ENCODE peak calls at places on chromosomes 4 and X, in seven cellular contexts. One of them, this sample, is unnamed.

GRCh38 chr4:137861682-137862081 is 329.4 kb upstream of the PCDH18 start:
- DNase-seq in IMR-90: peak
- DNase-seq in Peyer's patch: no peak
- DNase-seq in adrenal gland: no peak
- DNase-seq in upper lobe of left lung: no peak
- DNase-seq in suprapubic skin: no peak
- DNase-seq in lower leg skin: no peak
- DNase-seq in this sample: no peak

GRCh38 chr4:118803253-118803652 is 32.7 kb downstream of the SEC24D start:
- DNase-seq in suprapubic skin: no peak
- DNase-seq in IMR-90: no peak
- DNase-seq in upper lobe of left lung: no peak
- DNase-seq in Peyer's patch: no peak
- DNase-seq in lower leg skin: no peak
- DNase-seq in adrenal gland: no peak
- DNase-seq in this sample: no peak

GRCh38 chr4:100493756-100494155 is 24.1 kb downstream of the EMCN start:
- DNase-seq in IMR-90: peak
- DNase-seq in suprapubic skin: no peak
- DNase-seq in adrenal gland: no peak
- DNase-seq in upper lobe of left lung: no peak
- DNase-seq in lower leg skin: no peak
- DNase-seq in Peyer's patch: no peak
- DNase-seq in this sample: no peak

GRCh38 chrX:149939271-149940014 is 1.2 kb upstream of the EOLA2 start:
- DNase-seq in Peyer's patch: peak
- DNase-seq in IMR-90: peak
- DNase-seq in upper lobe of left lung: peak
- DNase-seq in suprapubic skin: peak
- DNase-seq in adrenal gland: peak
- DNase-seq in lower leg skin: peak
- DNase-seq in this sample: peak

GRCh38 chrX:121886557-121886956 is 839.1 kb downstream of the GLUD2 start:
- DNase-seq in adrenal gland: no peak
- DNase-seq in upper lobe of left lung: no peak
- DNase-seq in IMR-90: no peak
- DNase-seq in suprapubic skin: no peak
- DNase-seq in Peyer's patch: no peak
- DNase-seq in lower leg skin: no peak
- DNase-seq in this sample: no peak

GRCh38 chr4:112109455-112110425 is 35.5 kb upstream of the FAM241A start:
- DNase-seq in IMR-90: peak
- DNase-seq in upper lobe of left lung: no peak
- DNase-seq in adrenal gland: no peak
- DNase-seq in lower leg skin: no peak
- DNase-seq in Peyer's patch: no peak
- DNase-seq in suprapubic skin: no peak
- DNase-seq in this sample: no peak

GRCh38 chr4:175422331-175422730 is 389.7 kb downstream of the GPM6A start:
- DNase-seq in IMR-90: peak
- DNase-seq in upper lobe of left lung: no peak
- DNase-seq in lower leg skin: no peak
- DNase-seq in Peyer's patch: no peak
- DNase-seq in suprapubic skin: no peak
- DNase-seq in adrenal gland: no peak
- DNase-seq in this sample: no peak

GRCh38 chr4:68864438-68865177 is 48.8 kb downstream of the UGT2B10 start:
- DNase-seq in lower leg skin: no peak
- DNase-seq in IMR-90: no peak
- DNase-seq in suprapubic skin: no peak
- DNase-seq in adrenal gland: no peak
- DNase-seq in Peyer's patch: peak
- DNase-seq in upper lobe of left lung: peak
- DNase-seq in this sample: no peak

GRCh38 chrX:143634373-143634685 is 1.6 kb downstream of the SLITRK4 start:
- DNase-seq in adrenal gland: no peak
- DNase-seq in lower leg skin: no peak
- DNase-seq in Peyer's patch: peak
- DNase-seq in suprapubic skin: no peak
- DNase-seq in IMR-90: no peak
- DNase-seq in upper lobe of left lung: no peak
- DNase-seq in this sample: no peak

GRCh38 chr4:73067971-73068394 is 1.5 kb downstream of the COX18 start:
- DNase-seq in upper lobe of left lung: no peak
- DNase-seq in lower leg skin: no peak
- DNase-seq in adrenal gland: no peak
- DNase-seq in Peyer's patch: no peak
- DNase-seq in IMR-90: peak
- DNase-seq in suprapubic skin: no peak
- DNase-seq in this sample: no peak

GRCh38 chrX:18938710-18939109 is 45.2 kb downstream of the PHKA2 start:
- DNase-seq in Peyer's patch: no peak
- DNase-seq in lower leg skin: no peak
- DNase-seq in upper lobe of left lung: no peak
- DNase-seq in suprapubic skin: no peak
- DNase-seq in adrenal gland: no peak
- DNase-seq in IMR-90: peak
- DNase-seq in this sample: no peak

GRCh38 chr4:155604718-155605601 is 61.7 kb upstream of the GUCY1A1 start:
- DNase-seq in IMR-90: peak
- DNase-seq in lower leg skin: peak
- DNase-seq in Peyer's patch: no peak
- DNase-seq in adrenal gland: no peak
- DNase-seq in upper lobe of left lung: no peak
- DNase-seq in suprapubic skin: no peak
- DNase-seq in this sample: no peak

GRCh38 chr4:113851816-113852215 is 90.3 kb upstream of the CAMK2D start:
- DNase-seq in suprapubic skin: no peak
- DNase-seq in IMR-90: peak
- DNase-seq in lower leg skin: no peak
- DNase-seq in upper lobe of left lung: no peak
- DNase-seq in Peyer's patch: no peak
- DNase-seq in adrenal gland: no peak
- DNase-seq in this sample: no peak

GRCh38 chr4:78528327-78528726 is 23.2 kb upstream of the ANXA3 start:
- DNase-seq in upper lobe of left lung: no peak
- DNase-seq in adrenal gland: no peak
- DNase-seq in lower leg skin: no peak
- DNase-seq in suprapubic skin: no peak
- DNase-seq in IMR-90: peak
- DNase-seq in Peyer's patch: no peak
- DNase-seq in this sample: no peak

GRCh38 chrX:37667141-37667540 is 18.4 kb upstream of the XK start:
- DNase-seq in upper lobe of left lung: no peak
- DNase-seq in adrenal gland: no peak
- DNase-seq in suprapubic skin: no peak
- DNase-seq in IMR-90: no peak
- DNase-seq in Peyer's patch: no peak
- DNase-seq in lower leg skin: no peak
- DNase-seq in this sample: no peak

GRCh38 chr4:175411251-175411650 is 400.8 kb downstream of the GPM6A start:
- DNase-seq in suprapubic skin: no peak
- DNase-seq in lower leg skin: no peak
- DNase-seq in upper lobe of left lung: no peak
- DNase-seq in IMR-90: no peak
- DNase-seq in Peyer's patch: no peak
- DNase-seq in adrenal gland: no peak
- DNase-seq in this sample: no peak

GRCh38 chr4:70632028-70632427 is 3.5 kb downstream of the ENAM start:
- DNase-seq in adrenal gland: no peak
- DNase-seq in upper lobe of left lung: no peak
- DNase-seq in lower leg skin: no peak
- DNase-seq in Peyer's patch: no peak
- DNase-seq in IMR-90: peak
- DNase-seq in suprapubic skin: no peak
- DNase-seq in this sample: no peak

GRCh38 chrX:110442631-110443030 is 84.0 kb downstream of the RTL9 start:
- DNase-seq in Peyer's patch: no peak
- DNase-seq in upper lobe of left lung: peak
- DNase-seq in suprapubic skin: no peak
- DNase-seq in adrenal gland: no peak
- DNase-seq in IMR-90: peak
- DNase-seq in lower leg skin: no peak
- DNase-seq in this sample: peak

GRCh38 chr4:98672583-98673281 is 14.3 kb upstream of the TSPAN5 start:
- DNase-seq in lower leg skin: no peak
- DNase-seq in Peyer's patch: no peak
- DNase-seq in upper lobe of left lung: no peak
- DNase-seq in IMR-90: no peak
- DNase-seq in adrenal gland: no peak
- DNase-seq in suprapubic skin: no peak
- DNase-seq in this sample: no peak

GRCh38 chrX:118459494-118459893 is 36.1 kb upstream of the DOCK11 start:
- DNase-seq in suprapubic skin: no peak
- DNase-seq in lower leg skin: no peak
- DNase-seq in IMR-90: peak
- DNase-seq in Peyer's patch: no peak
- DNase-seq in adrenal gland: peak
- DNase-seq in upper lobe of left lung: no peak
- DNase-seq in this sample: peak

GRCh38 chrX:27996132-27996531 is 14.9 kb upstream of the DCAF8L1 start:
- DNase-seq in upper lobe of left lung: no peak
- DNase-seq in lower leg skin: no peak
- DNase-seq in adrenal gland: no peak
- DNase-seq in suprapubic skin: no peak
- DNase-seq in Peyer's patch: no peak
- DNase-seq in IMR-90: no peak
- DNase-seq in this sample: no peak

GRCh38 chrX:110383414-110383813 is 24.8 kb downstream of the RTL9 start:
- DNase-seq in Peyer's patch: no peak
- DNase-seq in suprapubic skin: no peak
- DNase-seq in adrenal gland: no peak
- DNase-seq in IMR-90: peak
- DNase-seq in lower leg skin: no peak
- DNase-seq in upper lobe of left lung: no peak
- DNase-seq in this sample: no peak

GRCh38 chr4:77201857-77202256 is 44.9 kb downstream of the CCNG2 start:
- DNase-seq in upper lobe of left lung: no peak
- DNase-seq in lower leg skin: no peak
- DNase-seq in Peyer's patch: no peak
- DNase-seq in IMR-90: no peak
- DNase-seq in adrenal gland: no peak
- DNase-seq in suprapubic skin: no peak
- DNase-seq in this sample: no peak

DNA sequence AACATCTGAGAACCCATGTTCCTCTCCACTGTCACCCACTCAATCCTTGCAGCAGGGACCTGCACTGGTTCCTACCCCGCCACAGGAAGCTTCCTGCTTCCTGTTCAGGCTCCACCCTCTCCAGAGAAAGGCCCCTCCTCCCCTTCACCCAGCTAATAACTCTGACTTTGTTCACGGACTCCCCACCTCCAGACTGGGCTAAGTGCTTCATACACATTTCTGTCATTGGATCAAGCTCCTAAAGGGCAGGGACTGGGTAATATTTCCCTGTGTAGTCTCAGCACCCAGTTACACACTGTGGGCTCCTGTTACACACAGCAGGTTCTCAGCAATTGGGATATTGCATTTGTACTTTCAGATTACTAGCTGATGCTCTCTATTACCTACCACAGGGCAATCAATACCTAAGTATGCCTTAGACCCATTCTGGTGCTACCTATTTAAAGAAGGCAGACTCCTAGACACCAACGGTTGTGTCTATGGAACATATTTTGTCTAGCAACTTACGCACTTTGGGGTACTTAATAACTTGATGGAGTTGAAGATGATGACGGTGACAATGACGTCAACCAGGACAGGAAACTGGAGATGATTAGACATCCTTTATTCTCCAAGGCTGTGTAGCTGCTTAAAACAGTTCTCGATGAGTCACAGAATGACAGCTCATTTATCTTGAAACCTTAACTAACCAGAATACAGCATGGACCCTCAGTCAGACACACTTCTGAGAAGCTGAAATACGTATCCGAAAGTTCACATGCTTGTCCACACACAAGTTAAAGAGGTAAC is 58.1 kb downstream of the MAML3 start:
- DNase-seq in IMR-90: peak
- DNase-seq in lower leg skin: peak
- DNase-seq in suprapubic skin: no peak
- DNase-seq in upper lobe of left lung: peak
- DNase-seq in adrenal gland: peak
- DNase-seq in Peyer's patch: no peak
- DNase-seq in this sample: no peak
- TF ChIP-seq POLR2A in IMR-90: peak
- TF ChIP-seq POLR2A in lower leg skin: no peak
- TF ChIP-seq POLR2A in suprapubic skin: peak
- TF ChIP-seq POLR2A in upper lobe of left lung: peak
- TF ChIP-seq POLR2A in adrenal gland: peak
- TF ChIP-seq POLR2A in Peyer's patch: peak
- TF ChIP-seq POLR2A in this sample: no peak

GRCh38 chr4:109722357-109722756 is 7.5 kb downstream of the PLA2G12A start:
- DNase-seq in upper lobe of left lung: no peak
- DNase-seq in lower leg skin: no peak
- DNase-seq in suprapubic skin: no peak
- DNase-seq in Peyer's patch: no peak
- DNase-seq in adrenal gland: no peak
- DNase-seq in IMR-90: no peak
- DNase-seq in this sample: no peak
- TF ChIP-seq POLR2A in upper lobe of left lung: no peak
- TF ChIP-seq POLR2A in lower leg skin: no peak
- TF ChIP-seq POLR2A in suprapubic skin: no peak
- TF ChIP-seq POLR2A in Peyer's patch: no peak
- TF ChIP-seq POLR2A in adrenal gland: no peak
- TF ChIP-seq POLR2A in IMR-90: no peak
- TF ChIP-seq POLR2A in this sample: no peak

DNA sequence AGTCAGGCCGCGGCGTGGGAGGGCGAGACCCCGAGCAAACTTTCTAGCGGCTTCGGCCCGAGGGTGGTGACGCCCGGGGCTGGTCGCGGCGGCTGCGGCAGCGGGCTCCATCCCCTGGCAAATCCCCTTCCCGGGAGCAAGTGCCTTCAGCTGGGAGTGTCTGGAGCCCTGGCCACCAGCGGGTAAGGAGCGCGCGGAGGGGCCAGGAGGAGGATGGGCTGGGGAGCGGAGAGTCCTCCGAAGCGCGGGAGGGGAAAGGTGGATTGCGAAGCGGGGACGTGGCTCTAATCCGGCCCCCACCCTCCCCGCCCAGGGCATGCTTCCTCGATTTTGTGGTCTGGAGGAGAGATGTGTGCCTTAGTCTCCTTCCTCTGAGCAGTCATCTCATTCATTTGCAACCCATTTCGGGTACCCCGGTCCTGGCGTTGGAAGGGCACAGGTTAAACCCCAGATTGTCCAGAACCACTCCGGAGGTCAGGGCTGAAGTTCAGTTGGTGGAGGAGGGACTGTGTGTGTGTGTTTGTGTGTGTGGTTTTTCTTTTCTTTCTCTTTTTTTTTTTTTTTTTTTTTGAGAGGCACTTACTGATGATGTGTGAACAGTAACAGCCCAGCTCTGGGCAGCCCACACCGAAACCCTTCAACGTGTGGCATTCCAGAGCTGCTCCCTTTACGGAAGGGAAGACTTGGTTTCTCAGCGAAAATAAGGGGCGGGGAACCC is 499 bp downstream of the SGMS2 start:
- DNase-seq in adrenal gland: peak
- DNase-seq in lower leg skin: no peak
- DNase-seq in upper lobe of left lung: peak
- DNase-seq in IMR-90: peak
- DNase-seq in Peyer's patch: no peak
- DNase-seq in suprapubic skin: peak
- DNase-seq in this sample: no peak
- TF ChIP-seq POLR2A in adrenal gland: no peak
- TF ChIP-seq POLR2A in lower leg skin: no peak
- TF ChIP-seq POLR2A in upper lobe of left lung: no peak
- TF ChIP-seq POLR2A in IMR-90: no peak
- TF ChIP-seq POLR2A in Peyer's patch: no peak
- TF ChIP-seq POLR2A in suprapubic skin: no peak
- TF ChIP-seq POLR2A in this sample: no peak

GRCh38 chrX:40095588-40096394 is 2.0 kb downstream of the BCOR start:
- DNase-seq in suprapubic skin: no peak
- DNase-seq in adrenal gland: no peak
- DNase-seq in lower leg skin: no peak
- DNase-seq in Peyer's patch: peak
- DNase-seq in upper lobe of left lung: no peak
- DNase-seq in IMR-90: no peak
- DNase-seq in this sample: no peak
- TF ChIP-seq POLR2A in suprapubic skin: no peak
- TF ChIP-seq POLR2A in adrenal gland: peak
- TF ChIP-seq POLR2A in lower leg skin: no peak
- TF ChIP-seq POLR2A in Peyer's patch: no peak
- TF ChIP-seq POLR2A in upper lobe of left lung: no peak
- TF ChIP-seq POLR2A in IMR-90: no peak
- TF ChIP-seq POLR2A in this sample: peak

This sample was measured in H54.